ENCODE peak calls at places on chromosomes 6 and 20, in nine cellular contexts. One of them, this sample, is unnamed.

GRCh38 chr6:72950114-72950860 is 275.0 kb downstream of the KHDC1L start:
- DNase-seq in GM23338: no peak
- DNase-seq in astrocyte of the spinal cord: peak
- DNase-seq in osteoblast: peak
- DNase-seq in glutamatergic neuron: no peak
- DNase-seq in lower lobe of right lung: no peak
- DNase-seq in CD4-positive, alpha-beta T cell: no peak
- DNase-seq in brain microvascular endothelial cell: peak
- DNase-seq in K562: no peak
- DNase-seq in this sample: no peak

GRCh38 chr6:33123732-33124524 is 48.1 kb downstream of the HLA-DPB1 start:
- DNase-seq in GM23338: peak
- DNase-seq in astrocyte of the spinal cord: peak
- DNase-seq in osteoblast: peak
- DNase-seq in glutamatergic neuron: no peak
- DNase-seq in lower lobe of right lung: no peak
- DNase-seq in CD4-positive, alpha-beta T cell: no peak
- DNase-seq in brain microvascular endothelial cell: no peak
- DNase-seq in K562: peak
- DNase-seq in this sample: no peak

GRCh38 chr6:106309766-106310373 is 15.7 kb downstream of the ATG5 start:
- DNase-seq in GM23338: no peak
- DNase-seq in astrocyte of the spinal cord: peak
- DNase-seq in osteoblast: peak
- DNase-seq in glutamatergic neuron: no peak
- DNase-seq in lower lobe of right lung: no peak
- DNase-seq in CD4-positive, alpha-beta T cell: no peak
- DNase-seq in brain microvascular endothelial cell: no peak
- DNase-seq in K562: no peak
- DNase-seq in this sample: no peak

GRCh38 chr6:47520282-47520681 is 42.7 kb downstream of the CD2AP start:
- DNase-seq in GM23338: no peak
- DNase-seq in astrocyte of the spinal cord: no peak
- DNase-seq in osteoblast: no peak
- DNase-seq in glutamatergic neuron: peak
- DNase-seq in lower lobe of right lung: no peak
- DNase-seq in CD4-positive, alpha-beta T cell: no peak
- DNase-seq in brain microvascular endothelial cell: no peak
- DNase-seq in K562: no peak
- DNase-seq in this sample: no peak

GRCh38 chr20:43988451-43988850 is 73.8 kb downstream of the TOX2 start:
- DNase-seq in GM23338: no peak
- DNase-seq in astrocyte of the spinal cord: no peak
- DNase-seq in osteoblast: no peak
- DNase-seq in glutamatergic neuron: no peak
- DNase-seq in lower lobe of right lung: no peak
- DNase-seq in CD4-positive, alpha-beta T cell: no peak
- DNase-seq in brain microvascular endothelial cell: no peak
- DNase-seq in K562: no peak
- DNase-seq in this sample: no peak

GRCh38 chr20:3808141-3808479 is 12.0 kb downstream of the CDC25B start:
- DNase-seq in GM23338: peak
- DNase-seq in astrocyte of the spinal cord: peak
- DNase-seq in osteoblast: peak
- DNase-seq in glutamatergic neuron: no peak
- DNase-seq in lower lobe of right lung: peak
- DNase-seq in CD4-positive, alpha-beta T cell: no peak
- DNase-seq in brain microvascular endothelial cell: no peak
- DNase-seq in K562: no peak
- DNase-seq in this sample: peak

GRCh38 chr6:139271056-139271455 is 20.7 kb downstream of the TXLNB start:
- DNase-seq in GM23338: no peak
- DNase-seq in astrocyte of the spinal cord: peak
- DNase-seq in osteoblast: no peak
- DNase-seq in glutamatergic neuron: no peak
- DNase-seq in lower lobe of right lung: no peak
- DNase-seq in CD4-positive, alpha-beta T cell: no peak
- DNase-seq in brain microvascular endothelial cell: peak
- DNase-seq in K562: no peak
- DNase-seq in this sample: no peak

GRCh38 chr6:108730556-108731228 is 117.5 kb upstream of the ARMC2 start:
- DNase-seq in GM23338: peak
- DNase-seq in astrocyte of the spinal cord: no peak
- DNase-seq in osteoblast: no peak
- DNase-seq in glutamatergic neuron: no peak
- DNase-seq in lower lobe of right lung: no peak
- DNase-seq in CD4-positive, alpha-beta T cell: no peak
- DNase-seq in brain microvascular endothelial cell: no peak
- DNase-seq in K562: no peak
- DNase-seq in this sample: no peak

GRCh38 chr6:161133973-161134372 is 139.9 kb downstream of the AGPAT4 start:
- DNase-seq in GM23338: no peak
- DNase-seq in astrocyte of the spinal cord: peak
- DNase-seq in osteoblast: no peak
- DNase-seq in glutamatergic neuron: no peak
- DNase-seq in lower lobe of right lung: no peak
- DNase-seq in CD4-positive, alpha-beta T cell: no peak
- DNase-seq in brain microvascular endothelial cell: no peak
- DNase-seq in K562: no peak
- DNase-seq in this sample: no peak

GRCh38 chr6:136992113-136992512 is 52.7 kb downstream of the IL20RA start:
- DNase-seq in GM23338: no peak
- DNase-seq in astrocyte of the spinal cord: no peak
- DNase-seq in osteoblast: no peak
- DNase-seq in glutamatergic neuron: no peak
- DNase-seq in lower lobe of right lung: no peak
- DNase-seq in CD4-positive, alpha-beta T cell: no peak
- DNase-seq in brain microvascular endothelial cell: no peak
- DNase-seq in K562: no peak
- DNase-seq in this sample: no peak

GRCh38 chr6:122297010-122297409 is 102.4 kb upstream of the HSF2 start:
- DNase-seq in GM23338: no peak
- DNase-seq in astrocyte of the spinal cord: no peak
- DNase-seq in osteoblast: no peak
- DNase-seq in glutamatergic neuron: no peak
- DNase-seq in lower lobe of right lung: no peak
- DNase-seq in CD4-positive, alpha-beta T cell: no peak
- DNase-seq in brain microvascular endothelial cell: no peak
- DNase-seq in K562: no peak
- DNase-seq in this sample: no peak

GRCh38 chr20:58699246-58700107 is 6.9 kb downstream of the NPEPL1 start:
- DNase-seq in GM23338: no peak
- DNase-seq in astrocyte of the spinal cord: no peak
- DNase-seq in osteoblast: peak
- DNase-seq in glutamatergic neuron: no peak
- DNase-seq in lower lobe of right lung: no peak
- DNase-seq in CD4-positive, alpha-beta T cell: no peak
- DNase-seq in brain microvascular endothelial cell: no peak
- DNase-seq in K562: no peak
- DNase-seq in this sample: peak

GRCh38 chr6:30450908-30451818 is 38.1 kb upstream of the HLA-E start:
- DNase-seq in GM23338: peak
- DNase-seq in astrocyte of the spinal cord: peak
- DNase-seq in osteoblast: peak
- DNase-seq in glutamatergic neuron: no peak
- DNase-seq in lower lobe of right lung: peak
- DNase-seq in CD4-positive, alpha-beta T cell: peak
- DNase-seq in brain microvascular endothelial cell: peak
- DNase-seq in K562: no peak
- DNase-seq in this sample: no peak

GRCh38 chr6:56516003-56516402 is 126.7 kb downstream of the DST start:
- DNase-seq in GM23338: no peak
- DNase-seq in astrocyte of the spinal cord: no peak
- DNase-seq in osteoblast: no peak
- DNase-seq in glutamatergic neuron: no peak
- DNase-seq in lower lobe of right lung: no peak
- DNase-seq in CD4-positive, alpha-beta T cell: no peak
- DNase-seq in brain microvascular endothelial cell: no peak
- DNase-seq in K562: no peak
- DNase-seq in this sample: no peak

GRCh38 chr6:119346450-119346849 is 3.1 kb downstream of the MAN1A1 start:
- DNase-seq in GM23338: no peak
- DNase-seq in astrocyte of the spinal cord: no peak
- DNase-seq in osteoblast: no peak
- DNase-seq in glutamatergic neuron: no peak
- DNase-seq in lower lobe of right lung: no peak
- DNase-seq in CD4-positive, alpha-beta T cell: no peak
- DNase-seq in brain microvascular endothelial cell: no peak
- DNase-seq in K562: no peak
- DNase-seq in this sample: no peak

GRCh38 chr6:15305909-15306308 is 60.0 kb downstream of the JARID2 start:
- DNase-seq in GM23338: no peak
- DNase-seq in astrocyte of the spinal cord: no peak
- DNase-seq in osteoblast: no peak
- DNase-seq in glutamatergic neuron: no peak
- DNase-seq in lower lobe of right lung: no peak
- DNase-seq in CD4-positive, alpha-beta T cell: no peak
- DNase-seq in brain microvascular endothelial cell: no peak
- DNase-seq in K562: no peak
- DNase-seq in this sample: no peak

GRCh38 chr6:8570241-8570924 is 135.0 kb upstream of the SLC35B3 start:
- DNase-seq in GM23338: no peak
- DNase-seq in astrocyte of the spinal cord: no peak
- DNase-seq in osteoblast: no peak
- DNase-seq in glutamatergic neuron: no peak
- DNase-seq in lower lobe of right lung: no peak
- DNase-seq in CD4-positive, alpha-beta T cell: no peak
- DNase-seq in brain microvascular endothelial cell: no peak
- DNase-seq in K562: no peak
- DNase-seq in this sample: no peak

DNA sequence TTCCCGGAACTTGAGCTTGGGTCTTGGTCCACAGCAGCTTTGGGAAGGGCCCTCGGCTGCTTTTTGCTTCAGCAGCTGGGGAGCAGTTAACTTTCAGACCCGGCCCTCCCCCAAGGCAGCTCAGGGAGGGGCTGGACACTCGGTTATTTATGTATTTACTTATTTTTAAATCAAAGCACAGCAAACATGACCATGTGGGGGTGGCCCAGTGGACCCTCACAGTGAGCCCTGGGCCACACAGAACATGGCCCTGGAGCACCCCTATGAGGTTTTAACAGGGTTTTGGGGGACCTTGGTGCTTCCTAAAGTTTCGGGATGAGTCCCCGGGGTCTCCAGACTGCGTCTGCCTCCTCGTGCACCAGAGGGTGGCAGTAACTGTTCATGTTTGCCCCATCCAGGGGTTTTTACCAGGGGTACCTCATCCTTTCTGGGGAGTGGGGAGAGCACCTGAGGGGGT is 26.6 kb upstream of the NPBWR2 start:
- DNase-seq in GM23338: peak
- DNase-seq in astrocyte of the spinal cord: no peak
- DNase-seq in osteoblast: peak
- DNase-seq in glutamatergic neuron: peak
- DNase-seq in lower lobe of right lung: peak
- DNase-seq in CD4-positive, alpha-beta T cell: no peak
- DNase-seq in brain microvascular endothelial cell: no peak
- DNase-seq in K562: no peak
- DNase-seq in this sample: peak
- TF ChIP-seq CTCF in GM23338: peak
- TF ChIP-seq CTCF in astrocyte of the spinal cord: peak
- TF ChIP-seq CTCF in osteoblast: peak
- TF ChIP-seq CTCF in glutamatergic neuron: no peak
- TF ChIP-seq CTCF in lower lobe of right lung: no peak
- TF ChIP-seq CTCF in CD4-positive, alpha-beta T cell: no peak
- TF ChIP-seq CTCF in brain microvascular endothelial cell: peak
- TF ChIP-seq CTCF in K562: peak
- TF ChIP-seq CTCF in this sample: peak

GRCh38 chr6:31546962-31547726 is at the start of gene NFKBIL1:
- DNase-seq in GM23338: peak
- DNase-seq in astrocyte of the spinal cord: peak
- DNase-seq in osteoblast: peak
- DNase-seq in glutamatergic neuron: peak
- DNase-seq in lower lobe of right lung: peak
- DNase-seq in CD4-positive, alpha-beta T cell: peak
- DNase-seq in brain microvascular endothelial cell: peak
- DNase-seq in K562: peak
- DNase-seq in this sample: peak
- TF ChIP-seq CTCF in GM23338: no peak
- TF ChIP-seq CTCF in astrocyte of the spinal cord: no peak
- TF ChIP-seq CTCF in osteoblast: no peak
- TF ChIP-seq CTCF in glutamatergic neuron: peak
- TF ChIP-seq CTCF in lower lobe of right lung: peak
- TF ChIP-seq CTCF in CD4-positive, alpha-beta T cell: peak
- TF ChIP-seq CTCF in brain microvascular endothelial cell: no peak
- TF ChIP-seq CTCF in K562: no peak
- TF ChIP-seq CTCF in this sample: peak

GRCh38 chr6:44111434-44112417 is 15.5 kb downstream of the MRPL14 start:
- DNase-seq in GM23338: no peak
- DNase-seq in astrocyte of the spinal cord: no peak
- DNase-seq in osteoblast: no peak
- DNase-seq in glutamatergic neuron: no peak
- DNase-seq in lower lobe of right lung: no peak
- DNase-seq in CD4-positive, alpha-beta T cell: no peak
- DNase-seq in brain microvascular endothelial cell: no peak
- DNase-seq in K562: no peak
- DNase-seq in this sample: no peak

GRCh38 chr6:44110966-44111365 is 16.3 kb downstream of the MRPL14 start:
- DNase-seq in GM23338: no peak
- DNase-seq in astrocyte of the spinal cord: no peak
- DNase-seq in osteoblast: no peak
- DNase-seq in glutamatergic neuron: no peak
- DNase-seq in lower lobe of right lung: no peak
- DNase-seq in CD4-positive, alpha-beta T cell: no peak
- DNase-seq in brain microvascular endothelial cell: no peak
- DNase-seq in K562: no peak
- DNase-seq in this sample: no peak

GRCh38 chr6:44110005-44110681 is 17.1 kb downstream of the MRPL14 start:
- DNase-seq in GM23338: no peak
- DNase-seq in astrocyte of the spinal cord: no peak
- DNase-seq in osteoblast: no peak
- DNase-seq in glutamatergic neuron: no peak
- DNase-seq in lower lobe of right lung: no peak
- DNase-seq in CD4-positive, alpha-beta T cell: no peak
- DNase-seq in brain microvascular endothelial cell: no peak
- DNase-seq in K562: no peak
- DNase-seq in this sample: no peak

GRCh38 chr6:44115866-44116265 is 11.4 kb downstream of the MRPL14 start:
- DNase-seq in GM23338: no peak
- DNase-seq in astrocyte of the spinal cord: peak
- DNase-seq in osteoblast: no peak
- DNase-seq in glutamatergic neuron: no peak
- DNase-seq in lower lobe of right lung: no peak
- DNase-seq in CD4-positive, alpha-beta T cell: no peak
- DNase-seq in brain microvascular endothelial cell: no peak
- DNase-seq in K562: no peak
- DNase-seq in this sample: no peak

GRCh38 chr6:44113396-44113795 is 13.9 kb downstream of the MRPL14 start:
- DNase-seq in GM23338: peak
- DNase-seq in astrocyte of the spinal cord: no peak
- DNase-seq in osteoblast: no peak
- DNase-seq in glutamatergic neuron: no peak
- DNase-seq in lower lobe of right lung: no peak
- DNase-seq in CD4-positive, alpha-beta T cell: no peak
- DNase-seq in brain microvascular endothelial cell: no peak
- DNase-seq in K562: no peak
- DNase-seq in this sample: no peak
- TF ChIP-seq CTCF in GM23338: peak
- TF ChIP-seq CTCF in astrocyte of the spinal cord: peak
- TF ChIP-seq CTCF in osteoblast: peak
- TF ChIP-seq CTCF in glutamatergic neuron: peak
- TF ChIP-seq CTCF in lower lobe of right lung: no peak
- TF ChIP-seq CTCF in CD4-positive, alpha-beta T cell: no peak
- TF ChIP-seq CTCF in brain microvascular endothelial cell: peak
- TF ChIP-seq CTCF in K562: peak
- TF ChIP-seq CTCF in this sample: peak

GRCh38 chr20:13216533-13216932 is 4.5 kb upstream of the ISM1 start:
- DNase-seq in GM23338: no peak
- DNase-seq in astrocyte of the spinal cord: no peak
- DNase-seq in osteoblast: no peak
- DNase-seq in glutamatergic neuron: no peak
- DNase-seq in lower lobe of right lung: no peak
- DNase-seq in CD4-positive, alpha-beta T cell: no peak
- DNase-seq in brain microvascular endothelial cell: no peak
- DNase-seq in K562: no peak
- DNase-seq in this sample: no peak
- TF ChIP-seq CTCF in GM23338: no peak
- TF ChIP-seq CTCF in astrocyte of the spinal cord: no peak
- TF ChIP-seq CTCF in osteoblast: no peak
- TF ChIP-seq CTCF in glutamatergic neuron: no peak
- TF ChIP-seq CTCF in lower lobe of right lung: no peak
- TF ChIP-seq CTCF in CD4-positive, alpha-beta T cell: no peak
- TF ChIP-seq CTCF in brain microvascular endothelial cell: no peak
- TF ChIP-seq CTCF in K562: no peak
- TF ChIP-seq CTCF in this sample: no peak

This sample was measured in chondrocyte.